ENCODE peak calls at places on chromosomes 13 and 19, in five cellular contexts. N is DMS153; M is lower leg skin; V is stimulated activated effector memory CD8-positive, alpha-beta T cell treated with anti-CD3 and anti-CD28 coated beads, Interleukin-12 subunit alpha, Interleukin-12 subunit beta, amount 100 ng/mL, for 72 hours; G is hypothalamus. B is an unnamed sample.

GRCh38 chr19:46080561-46080960 is 39.8 kb upstream of the IGFL4 start:
- DNase-seq in N (no peak), M (no peak), V (no peak), G (no peak), B (no peak)

GRCh38 chr19:2250765-2251576 is 1.8 kb downstream of the AMH start:
- DNase-seq in N (no peak), M (no peak), V (no peak), G (no peak), B (no peak)

GRCh38 chr19:35194022-35194984 is 34.2 kb downstream of the FAM187B start:
- DNase-seq in N (no peak), M (no peak), V (peak), G (no peak), B (no peak)

GRCh38 chr19:53655042-53655665 is 23.4 kb downstream of the DPRX start:
- DNase-seq in N (no peak), M (no peak), V (no peak), G (no peak), B (no peak)

GRCh38 chr19:8337728-8338127 is 5.3 kb downstream of the KANK3 start:
- DNase-seq in N (no peak), M (no peak), V (no peak), G (no peak), B (no peak)

GRCh38 chr19:33444238-33444992 is 70.9 kb downstream of the CEBPG start:
- DNase-seq in N (no peak), M (no peak), V (no peak), G (no peak), B (no peak)

GRCh38 chr19:33868821-33869412 is 72.2 kb downstream of the KCTD15 start:
- DNase-seq in N (no peak), M (peak), V (no peak), G (peak), B (peak)

GRCh38 chr13:44240611-44241010 is 133.0 kb upstream of the SERP2 start:
- DNase-seq in N (no peak), M (no peak), V (no peak), G (no peak), B (no peak)

GRCh38 chr13:98450495-98451167 is 126.3 kb downstream of the STK24 start:
- DNase-seq in N (no peak), M (no peak), V (no peak), G (peak), B (peak)

GRCh38 chr19:40305403-40305802 is 20.3 kb upstream of the AKT2 start:
- DNase-seq in N (peak), M (peak), V (peak), G (peak), B (peak)

GRCh38 chr13:71672527-71672926 is 194.5 kb downstream of the DACH1 start:
- DNase-seq in N (no peak), M (no peak), V (no peak), G (no peak), B (no peak)

GRCh38 chr13:32142956-32143375 is 111.4 kb downstream of the FRY start:
- DNase-seq in N (no peak), M (no peak), V (no peak), G (no peak), B (no peak)

GRCh38 chr19:8308891-8309291 is 733 bp upstream of the CD320 start:
- DNase-seq in N (no peak), M (no peak), V (no peak), G (no peak), B (no peak)

GRCh38 chr19:29675120-29675649 is 9.9 kb downstream of the PLEKHF1 start:
- DNase-seq in N (no peak), M (no peak), V (no peak), G (no peak), B (no peak)

GRCh38 chr19:12543855-12544254 is 7.4 kb downstream of the ZNF564 start:
- DNase-seq in N (no peak), M (no peak), V (no peak), G (no peak), B (no peak)

GRCh38 chr13:110651726-110652230 is 36.4 kb downstream of the NAXD start:
- DNase-seq in N (no peak), M (no peak), V (no peak), G (no peak), B (no peak)

GRCh38 chr19:17073869-17074627 is 1.2 kb downstream of the HAUS8 start:
- DNase-seq in N (no peak), M (no peak), V (peak), G (no peak), B (no peak)

GRCh38 chr19:39679056-39679790 is 23.5 kb downstream of the LGALS16 start:
- DNase-seq in N (no peak), M (no peak), V (peak), G (no peak), B (no peak)

GRCh38 chr19:17091758-17092333 is 16.3 kb downstream of the MYO9B start:
- DNase-seq in N (no peak), M (no peak), V (no peak), G (peak), B (no peak)

GRCh38 chr13:30141773-30142501 is 165.4 kb downstream of the KATNAL1 start:
- DNase-seq in N (no peak), M (no peak), V (no peak), G (no peak), B (no peak)

GRCh38 chr13:95121516-95121915 is 179.7 kb downstream of the ABCC4 start:
- DNase-seq in N (no peak), M (no peak), V (no peak), G (no peak), B (no peak)

GRCh38 chr13:29679357-29680050 is 84.0 kb upstream of the SLC7A1 start:
- DNase-seq in N (peak), M (no peak), V (no peak), G (no peak), B (no peak)

GRCh38 chr13:76725211-76725610 is 161.0 kb downstream of the KCTD12 start:
- DNase-seq in N (no peak), M (no peak), V (no peak), G (no peak), B (no peak)

GRCh38 chr13:20391597-20392452 is 133.8 kb downstream of the CRYL1 start:
- DNase-seq in N (no peak), M (no peak), V (no peak), G (no peak), B (no peak)

GRCh38 chr13:26589754-26590153 is 32.3 kb downstream of the WASF3 start:
- DNase-seq in N (no peak), M (no peak), V (no peak), G (no peak), B (peak)

GRCh38 chr13:87953381-87953780 is 282.2 kb downstream of the SLITRK5 start:
- DNase-seq in N (no peak), M (no peak), V (no peak), G (no peak), B (no peak)

GRCh38 chr19:48991823-48992570 is 1.1 kb downstream of the GYS1 start:
- DNase-seq in N (no peak), M (peak), V (no peak), G (no peak), B (no peak)

GRCh38 chr19:23002690-23003422 is at the start of gene ZNF728:
- DNase-seq in N (no peak), M (no peak), V (no peak), G (peak), B (peak)

GRCh38 chr13:113654591-113655357 is 3.2 kb downstream of the ATP4B start:
- DNase-seq in N (no peak), M (no peak), V (no peak), G (no peak), B (no peak)

GRCh38 chr13:30224732-30225131 is 82.6 kb downstream of the KATNAL1 start:
- DNase-seq in N (no peak), M (no peak), V (peak), G (no peak), B (no peak)

GRCh38 chr19:292281-292884 is 1.2 kb upstream of the PLPP2 start:
- DNase-seq in N (no peak), M (no peak), V (no peak), G (no peak), B (no peak)

B was measured in midbrain.